ENCODE peak calls at places on chromosome 18, in eight cellular contexts. L is testis; R is kidney; V is upper lobe of right lung; S is colonic mucosa; I is right lobe of liver; W is CD8-positive, alpha-beta T cell; H is SK-N-SH. P is an unnamed sample.

GRCh38 chr18:63775166-63775730 is at the start of gene SERPINB7:
- DNase-seq in L (no peak), R (no peak), V (no peak), S (no peak), I (no peak), W (no peak), H (no peak), P (no peak)

GRCh38 chr18:63878343-63878742 is 9.2 kb upstream of the SERPINB2 start:
- DNase-seq in L (no peak), R (no peak), V (no peak), S (no peak), I (no peak), W (no peak), H (no peak), P (no peak)

GRCh38 chr18:59631583-59632181 is 65.5 kb downstream of the CCBE1 start:
- DNase-seq in L (no peak), R (no peak), V (no peak), S (no peak), I (no peak), W (no peak), H (peak; percentile 35), P (peak; percentile 7)

GRCh38 chr18:32373995-32374394 is 96.7 kb downstream of the GAREM1 start:
- DNase-seq in L (peak; percentile 30), R (no peak), V (no peak), S (peak; percentile 78), I (no peak), W (no peak), H (no peak), P (no peak)

GRCh38 chr18:8810157-8810556 is 104.8 kb downstream of the MTCL1 start:
- DNase-seq in L (no peak), R (no peak), V (no peak), S (no peak), I (no peak), W (no peak), H (no peak), P (no peak)

GRCh38 chr18:23059541-23060465 is 75.5 kb upstream of the CABLES1 start:
- DNase-seq in L (no peak), R (no peak), V (no peak), S (no peak), I (no peak), W (no peak), H (no peak), P (no peak)

GRCh38 chr18:64017870-64018269 is 48.0 kb downstream of the SERPINB8 start:
- DNase-seq in L (no peak), R (no peak), V (no peak), S (no peak), I (no peak), W (no peak), H (no peak), P (no peak)

GRCh38 chr18:6661692-6662415 is 67.7 kb upstream of the ARHGAP28 start:
- DNase-seq in L (no peak), R (no peak), V (no peak), S (no peak), I (no peak), W (no peak), H (no peak), P (no peak)

GRCh38 chr18:8029061-8029460 is 461.9 kb downstream of the PTPRM start:
- DNase-seq in L (no peak), R (no peak), V (peak; percentile 68), S (no peak), I (no peak), W (no peak), H (no peak), P (no peak)

GRCh38 chr18:12928149-12928548 is 19.7 kb upstream of the SEH1L start:
- DNase-seq in L (no peak), R (no peak), V (no peak), S (no peak), I (no peak), W (no peak), H (peak; percentile 38), P (no peak)

GRCh38 chr18:73733376-73733775 is 414.3 kb downstream of the FBXO15 start:
- DNase-seq in L (no peak), R (no peak), V (no peak), S (no peak), I (no peak), W (no peak), H (no peak), P (no peak)

GRCh38 chr18:7617738-7618422 is 50.8 kb downstream of the PTPRM start:
- DNase-seq in L (peak; percentile 31), R (no peak), V (no peak), S (peak; percentile 32), I (peak; percentile 82), W (no peak), H (no peak), P (no peak)

GRCh38 chr18:21439453-21439852 is 161.1 kb downstream of the ESCO1 start:
- DNase-seq in L (no peak), R (no peak), V (no peak), S (no peak), I (no peak), W (no peak), H (no peak), P (no peak)

GRCh38 chr18:21851327-21851961 is 110.9 kb downstream of the MIB1 start:
- DNase-seq in L (no peak), R (no peak), V (no peak), S (no peak), I (no peak), W (no peak), H (peak; percentile 23), P (no peak)

GRCh38 chr18:24937624-24938285 is 414.2 kb downstream of the ZNF521 start:
- DNase-seq in L (no peak), R (no peak), V (no peak), S (no peak), I (no peak), W (no peak), H (no peak), P (no peak)

GRCh38 chr18:23998811-23999210 is 15.7 kb upstream of the TTC39C start:
- DNase-seq in L (no peak), R (no peak), V (no peak), S (peak; percentile 67), I (no peak), W (no peak), H (no peak), P (peak; percentile 60)

GRCh38 chr18:62027914-62028520 is 135.2 kb upstream of the RNF152 start:
- DNase-seq in L (no peak), R (no peak), V (no peak), S (no peak), I (no peak), W (no peak), H (no peak), P (no peak)

GRCh38 chr18:2983296-2983695 is 29.6 kb downstream of the LPIN2 start:
- DNase-seq in L (no peak), R (no peak), V (no peak), S (no peak), I (no peak), W (no peak), H (no peak), P (no peak)
- H3K4me1 ChIP-seq in L (peaks cover 50% of the 10 kb centered on the region), R (peaks cover 74% of the 10 kb centered on the region), V (peaks cover 55% of the 10 kb centered on the region), S (peaks cover 13% of the 10 kb centered on the region), I (peaks cover 66% of the 10 kb centered on the region), W (peaks cover 53% of the 10 kb centered on the region), H (peaks cover 14% of the 10 kb centered on the region), P (peaks cover 57% of the 10 kb centered on the region)

GRCh38 chr18:28088477-28088876 is 88.5 kb downstream of the CDH2 start:
- DNase-seq in L (no peak), R (no peak), V (no peak), S (no peak), I (no peak), W (no peak), H (no peak), P (no peak)

GRCh38 chr18:28081516-28081915 is 95.4 kb downstream of the CDH2 start:
- DNase-seq in L (no peak), R (no peak), V (no peak), S (no peak), I (no peak), W (no peak), H (no peak), P (no peak)

GRCh38 chr18:28086530-28087172 is 90.3 kb downstream of the CDH2 start:
- DNase-seq in L (no peak), R (no peak), V (no peak), S (no peak), I (peak; percentile 58), W (no peak), H (no peak), P (no peak)

GRCh38 chr18:28091197-28091596 is 85.7 kb downstream of the CDH2 start:
- DNase-seq in L (no peak), R (no peak), V (no peak), S (no peak), I (no peak), W (no peak), H (no peak), P (no peak)

DNA sequence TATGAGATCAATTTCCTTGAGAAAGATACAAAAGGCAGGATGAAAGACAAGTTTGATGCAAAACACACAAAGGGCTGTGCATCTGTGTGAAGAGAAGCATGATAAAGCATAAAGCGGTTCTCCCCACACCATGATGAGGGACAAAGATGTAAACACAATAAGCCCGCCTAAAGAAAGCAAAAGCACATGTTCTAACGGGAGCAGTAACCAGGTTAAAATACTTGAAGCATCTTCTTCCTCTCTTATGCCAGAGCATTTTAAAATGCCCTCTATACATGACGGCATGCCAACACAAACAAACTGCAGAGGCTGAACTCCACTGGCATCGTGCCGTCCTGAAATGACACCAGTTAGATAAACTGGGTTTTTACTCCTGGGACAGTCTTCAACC is 89.8 kb downstream of the CDH2 start:
- DNase-seq in L (peak; percentile 34), R (no peak), V (no peak), S (no peak), I (peak; percentile 90), W (no peak), H (peak; percentile 11), P (peak; percentile 66)
- H3K4me3 ChIP-seq in L (no peak overlapping the region), R (no peak overlapping the region), V (no peak overlapping the region), S (no peak overlapping the region), I (peak overlapping the region; percentile 26), W (no peak overlapping the region), H (peak overlapping the region; percentile 30), P (no peak overlapping the region)

DNA sequence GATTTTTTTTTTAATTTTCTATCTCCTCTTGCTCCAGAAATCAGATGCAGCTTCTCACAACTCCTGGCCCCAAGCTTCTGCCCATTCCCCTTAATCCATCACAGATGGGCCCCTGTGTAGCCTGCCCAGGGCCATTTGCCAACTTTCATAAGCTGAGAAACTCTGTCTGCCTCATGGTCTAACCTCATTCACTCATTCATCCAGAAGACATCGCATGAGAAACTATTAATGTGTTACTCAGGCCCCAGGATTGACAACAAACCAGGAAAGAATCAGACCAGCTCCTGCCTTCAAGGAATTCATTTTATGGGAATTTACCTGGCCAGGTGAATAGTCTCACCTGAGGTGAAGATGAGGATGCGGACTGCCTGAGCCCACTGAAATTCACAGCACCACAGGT is 35.0 kb downstream of the SLC14A2 start:
- DNase-seq in L (no peak), R (no peak), V (no peak), S (no peak), I (no peak), W (no peak), H (no peak), P (no peak)
- TF ChIP-seq CTCF in L (no peak), R (no peak), V (no peak), S (no peak), I (no peak), W (no peak), H (no peak), P (no peak)

DNA sequence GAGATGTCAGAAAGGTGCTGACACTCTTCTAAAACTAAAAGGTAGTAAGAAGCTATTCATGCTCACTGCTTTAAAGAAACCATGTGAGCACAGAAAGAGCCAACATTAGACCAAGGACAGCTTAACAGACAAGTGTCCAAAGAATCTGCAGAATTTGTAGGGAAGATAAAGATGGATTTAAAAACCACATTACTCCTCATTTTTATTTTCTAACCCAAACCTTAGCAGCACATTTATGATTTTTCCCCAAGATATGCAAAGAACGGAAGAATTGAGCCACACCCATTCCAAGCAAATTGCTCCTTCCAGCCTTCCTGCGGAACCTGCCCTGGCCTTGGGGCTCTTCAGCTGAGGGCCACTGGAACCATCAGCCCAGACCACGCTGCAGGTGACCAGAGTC is 26.9 kb downstream of the MBP start:
- DNase-seq in L (no peak), R (peak; percentile 45), V (no peak), S (no peak), I (no peak), W (no peak), H (no peak), P (no peak)
- H3K4me1 ChIP-seq in L (peaks cover 36% of the 10 kb centered on the region), R (peaks cover 43% of the 10 kb centered on the region), V (peaks cover 98% of the 10 kb centered on the region), S (no peaks in the 10 kb centered on the region), I (peaks cover 28% of the 10 kb centered on the region), W (peaks cover 87% of the 10 kb centered on the region), H (peaks cover 36% of the 10 kb centered on the region), P (peaks cover 13% of the 10 kb centered on the region)